ENCODE peak calls at places on chromosomes 13 and 19, in four cellular contexts. Y is brain microvascular endothelial cell, U is H9, E is left ventricle myocardium inferior. T is an unnamed sample.
A peak's percentile ranks its signal among the peaks of the same experiment; 100 is the strongest.

GRCh38 chr13:107205318-107206112 is 637.6 kb upstream of the ARGLU1 start:
- DNase-seq in E (peak; percentile 50), U (peak; percentile 86), Y (peak; percentile 64), T (no peak)

GRCh38 chr13:89925107-89925506 is 1422.4 kb upstream of the MIR17HG start:
- DNase-seq in Y (no peak), E (no peak), U (no peak), T (no peak)

GRCh38 chr19:1261863-1262686 is 7.1 kb upstream of the CIRBP start:
- DNase-seq in E (peak; percentile 64), U (no peak), Y (no peak), T (no peak)

GRCh38 chr19:50203281-50204080 is at the start of gene MYH14:
- DNase-seq in Y (peak; percentile 4), U (peak; percentile 96), E (peak; percentile 87), T (no peak)

GRCh38 chr13:112241288-112241687 is 134.9 kb upstream of the SPACA7 start:
- DNase-seq in Y (no peak), U (no peak), E (no peak), T (no peak)

GRCh38 chr19:4967738-4968461 is 1.0 kb upstream of the KDM4B start:
- DNase-seq in U (no peak), E (no peak), Y (no peak), T (no peak)

GRCh38 chr19:1167687-1168561 is 6.1 kb downstream of the SBNO2 start:
- DNase-seq in Y (no peak), U (no peak), E (no peak), T (no peak)

GRCh38 chr13:94987869-94988268 is 275.5 kb upstream of the SOX21 start:
- DNase-seq in Y (no peak), U (no peak), E (no peak), T (peak; percentile 51)

GRCh38 chr13:100951031-100951430 is 276.4 kb upstream of the TMTC4 start:
- DNase-seq in E (no peak), Y (no peak), U (no peak), T (no peak)

GRCh38 chr13:26678796-26679195 is 81.8 kb downstream of the GPR12 start:
- DNase-seq in U (peak; percentile 69), Y (no peak), E (no peak), T (no peak)

GRCh38 chr19:29735821-29736220 is 20.8 kb upstream of the C19orf12 start:
- DNase-seq in E (no peak), Y (no peak), U (no peak), T (no peak)

GRCh38 chr19:4064551-4065260 is 2.0 kb downstream of the ZBTB7A start:
- DNase-seq in U (peak; percentile 38), Y (no peak), E (peak; percentile 59), T (no peak)

GRCh38 chr19:5172859-5173577 is 167.6 kb downstream of the PTPRS start:
- DNase-seq in U (no peak), Y (peak; percentile 99), E (no peak), T (peak; percentile 77)

GRCh38 chr13:103351035-103351828 is 285.0 kb upstream of the SLC10A2 start:
- DNase-seq in U (peak; percentile 61), Y (peak; percentile 46), E (peak; percentile 26), T (no peak)

GRCh38 chr13:79901336-79901735 is 420.4 kb downstream of the NDFIP2 start:
- DNase-seq in E (no peak), U (no peak), Y (peak; percentile 1), T (no peak)

GRCh38 chr13:63497601-63498000 is 2082.0 kb upstream of the PCDH20 start:
- DNase-seq in E (no peak), U (no peak), Y (no peak), T (no peak)

GRCh38 chr19:44549507-44549906 is 20.0 kb upstream of the CEACAM20 start:
- DNase-seq in Y (no peak), E (no peak), U (no peak), T (no peak)

GRCh38 chr19:588758-589692 is 656 bp upstream of the HCN2 start:
- DNase-seq in U (peak; percentile 54), Y (no peak), E (no peak), T (no peak)

GRCh38 chr19:44212865-44213346 is 574 bp downstream of the ZNF227 start:
- DNase-seq in U (no peak), E (no peak), Y (peak; percentile 6), T (no peak)

GRCh38 chr19:2083174-2083854 is 12.8 kb downstream of the MOB3A start:
- DNase-seq in U (no peak), Y (no peak), E (no peak), T (no peak)

GRCh38 chr13:52851153-52851962 is 2.9 kb upstream of the PCDH8 start:
- DNase-seq in U (peak; percentile 85), Y (no peak), E (peak; percentile 26), T (no peak)

GRCh38 chr13:24713022-24713421 is 32.8 kb downstream of the ATP12A start:
- DNase-seq in Y (no peak), U (no peak), E (peak; percentile 45), T (no peak)

GRCh38 chr13:24718192-24718965 is 38.2 kb downstream of the ATP12A start:
- DNase-seq in U (no peak), E (no peak), Y (no peak), T (no peak)

GRCh38 chr13:24717217-24717616 is 37.0 kb downstream of the ATP12A start:
- DNase-seq in E (no peak), Y (no peak), U (no peak), T (no peak)

GRCh38 chr13:24716446-24716845 is 36.2 kb downstream of the ATP12A start:
- DNase-seq in U (no peak), E (no peak), Y (no peak), T (no peak)

DNA sequence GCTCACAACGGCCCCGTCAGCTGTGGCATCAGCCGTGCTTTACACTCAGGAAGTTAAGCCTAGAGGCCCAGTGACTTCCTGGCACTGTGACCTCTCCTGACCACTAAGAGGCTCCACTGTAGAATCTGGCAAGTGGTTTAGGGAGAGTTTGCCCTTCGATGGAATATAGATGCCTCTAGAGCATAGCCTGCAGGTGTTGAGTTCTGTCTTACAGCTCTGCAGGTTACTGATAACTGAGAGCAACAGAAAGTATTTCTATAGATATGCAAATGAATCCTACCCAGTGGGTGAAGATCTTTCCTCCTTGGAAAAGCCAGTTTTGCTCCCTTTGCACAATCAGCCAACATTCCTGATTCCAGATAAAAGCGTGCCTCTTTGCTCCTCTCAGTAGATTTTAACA is 35.8 kb downstream of the ATP12A start:
- DNase-seq in U (peak; percentile 50), Y (no peak), E (no peak), T (no peak)
- H3K27ac ChIP-seq in U (peak overlapping the region; percentile 51), Y (no peak overlapping the region), E (no peak overlapping the region), T (no peak overlapping the region)

DNA sequence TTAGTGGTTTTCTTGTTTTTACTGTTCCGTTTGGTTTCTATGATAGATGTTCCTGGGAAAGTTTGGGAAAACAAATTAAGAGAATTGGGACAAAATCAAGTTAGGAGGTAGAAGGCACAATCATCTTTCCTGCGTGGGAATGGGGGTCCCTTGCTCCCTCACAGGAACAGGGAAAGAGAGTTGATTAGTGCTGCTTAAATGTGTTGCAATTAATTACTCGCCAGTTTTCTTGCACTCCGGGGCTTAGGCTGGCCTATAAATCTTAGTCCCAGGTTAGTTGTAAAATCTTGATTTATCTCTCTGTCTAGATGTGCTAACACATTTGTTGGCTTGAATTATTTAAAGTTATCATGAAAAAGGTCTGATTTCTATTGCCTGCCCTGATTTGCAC is 10.0 kb downstream of the B3GLCT start:
- DNase-seq in U (no peak), E (no peak), Y (no peak), T (no peak)
- H3K27ac ChIP-seq in U (no peak overlapping the region), E (peak overlapping the region; percentile 76), Y (no peak overlapping the region), T (no peak overlapping the region)

DNA sequence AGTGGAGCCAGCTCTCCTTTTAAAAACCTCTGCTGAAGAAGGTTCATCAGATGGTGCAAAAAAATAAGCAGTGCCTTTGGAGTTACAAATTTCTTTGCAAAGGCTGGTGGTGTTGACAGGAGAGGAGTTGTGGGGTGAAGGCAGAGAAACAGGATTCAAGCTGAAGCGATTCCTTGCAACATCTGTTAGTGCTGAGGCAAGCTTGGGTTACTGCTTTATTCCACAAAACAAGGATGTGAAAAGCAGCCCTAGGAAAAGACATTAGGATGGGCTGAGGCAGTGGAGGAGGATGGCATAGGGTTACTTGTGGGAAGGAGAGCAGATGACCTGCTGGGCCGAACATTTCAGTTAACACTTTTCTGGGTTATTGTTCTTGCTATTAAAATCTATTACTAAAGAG is 390.7 kb downstream of the DLEU7 start:
- DNase-seq in U (no peak), Y (no peak), E (no peak), T (no peak)
- H3K27ac ChIP-seq in U (no peak overlapping the region), Y (no peak overlapping the region), E (peak overlapping the region; percentile 43), T (no peak overlapping the region)

GRCh38 chr13:32210081-32210480 is 105.1 kb downstream of the ZAR1L start:
- DNase-seq in U (no peak), E (no peak), Y (no peak), T (no peak)

GRCh38 chr13:32211788-32212187 is 103.4 kb downstream of the ZAR1L start:
- DNase-seq in Y (peak; percentile 67), E (no peak), U (no peak), T (no peak)

GRCh38 chr13:32212420-32212819 is 102.7 kb downstream of the ZAR1L start:
- DNase-seq in E (no peak), U (no peak), Y (peak; percentile 72), T (no peak)

GRCh38 chr13:32208860-32209259 is 106.3 kb downstream of the ZAR1L start:
- DNase-seq in E (no peak), U (no peak), Y (peak; percentile 15), T (no peak)

GRCh38 chr13:32209670-32210069 is 105.5 kb downstream of the ZAR1L start:
- DNase-seq in E (no peak), U (no peak), Y (no peak), T (no peak)
- H3K27ac ChIP-seq in E (peak overlapping the region; percentile 82), U (no peak overlapping the region), Y (no peak overlapping the region), T (no peak overlapping the region)

DNA sequence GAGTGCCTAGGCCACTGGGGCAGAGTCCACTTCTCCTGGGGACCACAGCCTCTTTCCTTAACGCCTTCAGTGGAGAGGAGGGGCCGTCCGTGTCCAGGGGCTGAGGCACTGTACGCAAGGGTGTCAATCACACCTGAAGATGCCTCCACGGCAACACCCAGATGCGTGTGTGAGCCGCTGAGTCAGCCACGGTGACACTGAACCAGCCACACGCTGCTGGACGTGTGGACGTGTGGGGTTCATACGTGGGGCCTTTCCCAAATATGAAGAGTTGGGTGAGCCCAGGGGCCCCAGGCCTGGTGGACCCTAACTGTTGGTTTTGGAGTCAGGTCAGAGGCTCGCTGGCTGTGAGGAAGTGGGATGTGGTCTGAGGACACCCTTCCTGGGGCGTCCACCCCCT is 51.6 kb downstream of the TMEM255B start:
- DNase-seq in Y (no peak), E (no peak), U (no peak), T (no peak)
- H3K27ac ChIP-seq in Y (no peak overlapping the region), E (no peak overlapping the region), U (no peak overlapping the region), T (no peak overlapping the region)

GRCh38 chr19:18649371-18650047 is 12.7 kb downstream of the KLHL26 start:
- DNase-seq in U (peak; percentile 62), E (peak; percentile 86), Y (peak; percentile 51), T (no peak)
- H3K27ac ChIP-seq in U (no peak overlapping the region), E (peak overlapping the region; percentile 92), Y (peak overlapping the region; percentile 90), T (no peak overlapping the region)